ENCODE peak calls at places on chromosomes 6 and 20, in five cellular contexts. R is heart right ventricle, O is Karpas-422, I is IMR-90, E is left lung. A is an unnamed sample.

GRCh38 chr6:138815221-138815620 is 19.3 kb downstream of the ECT2L start:
- DNase-seq in R (no peak), E (no peak), I (no peak), O (no peak), A (no peak)

GRCh38 chr20:44091026-44091425 is 96.0 kb downstream of the JPH2 start:
- DNase-seq in E (no peak), O (no peak), I (no peak), R (no peak), A (peak; percentile 27)

GRCh38 chr6:53179961-53180651 is 31.5 kb upstream of the GCM1 start:
- DNase-seq in O (no peak), E (no peak), R (peak; percentile 53), I (peak; percentile 33), A (no peak)

GRCh38 chr6:105835373-105835772 is 250.8 kb upstream of the PRDM1 start:
- DNase-seq in R (no peak), E (no peak), O (peak; percentile 70), I (peak; percentile 48), A (no peak)

GRCh38 chr6:134026597-134026996 is 25.8 kb downstream of the SLC2A12 start:
- DNase-seq in I (peak; percentile 75), R (no peak), E (no peak), O (no peak), A (no peak)

GRCh38 chr6:53829698-53830221 is 35.0 kb downstream of the LRRC1 start:
- DNase-seq in I (no peak), E (no peak), O (no peak), R (no peak), A (no peak)

GRCh38 chr6:136466789-136467585 is 83.2 kb downstream of the MAP7 start:
- DNase-seq in E (no peak), R (no peak), O (no peak), I (no peak), A (no peak)

GRCh38 chr6:111651185-111652034 is 45.7 kb upstream of the TRAF3IP2 start:
- DNase-seq in R (no peak), I (peak; percentile 11), E (no peak), O (no peak), A (no peak)

GRCh38 chr6:151213352-151213751 is 26.4 kb upstream of the AKAP12 start:
- DNase-seq in O (no peak), R (no peak), I (no peak), E (no peak), A (no peak)

GRCh38 chr6:70563540-70563939 is 3.2 kb upstream of the SDHAF4 start:
- DNase-seq in O (no peak), R (no peak), I (peak; percentile 24), E (no peak), A (no peak)

GRCh38 chr6:113672691-113673149 is 184.4 kb upstream of the MARCKS start:
- DNase-seq in E (peak; percentile 50), O (no peak), I (peak; percentile 37), R (peak; percentile 31), A (no peak)

GRCh38 chr6:27286141-27286540 is 25.9 kb downstream of the POM121L2 start:
- DNase-seq in R (no peak), O (no peak), I (no peak), E (no peak), A (no peak)

GRCh38 chr20:47476452-47476851 is 25.2 kb upstream of the NCOA3 start:
- DNase-seq in E (no peak), R (no peak), O (no peak), I (no peak), A (no peak)

GRCh38 chr20:11995750-11996567 is 78.3 kb downstream of the BTBD3 start:
- DNase-seq in E (no peak), R (peak; percentile 6), I (peak; percentile 1), O (no peak), A (no peak)

GRCh38 chr6:40588480-40588879 is 1.3 kb upstream of the LRFN2 start:
- DNase-seq in O (no peak), R (no peak), I (no peak), E (no peak), A (no peak)

GRCh38 chr20:8876381-8876780 is 192.5 kb upstream of the PLCB4 start:
- DNase-seq in O (no peak), E (no peak), R (no peak), I (no peak), A (no peak)

GRCh38 chr20:11271319-11271718 is 597.5 kb upstream of the JAG1 start:
- DNase-seq in R (no peak), O (no peak), E (peak; percentile 41), I (no peak), A (no peak)

GRCh38 chr6:19325335-19325789 is 511.8 kb upstream of the ID4 start:
- DNase-seq in R (no peak), E (no peak), O (no peak), I (no peak), A (no peak)

GRCh38 chr6:22709804-22710203 is 140.4 kb downstream of the HDGFL1 start:
- DNase-seq in O (no peak), R (no peak), I (peak; percentile 50), E (no peak), A (no peak)

GRCh38 chr6:73704260-73704659 is 8.3 kb downstream of the CD109 start:
- DNase-seq in E (no peak), R (no peak), O (no peak), I (peak; percentile 99), A (no peak)

GRCh38 chr20:58261660-58262059 is 33.2 kb upstream of the ANKRD60 start:
- DNase-seq in I (no peak), O (no peak), E (no peak), R (no peak), A (no peak)

GRCh38 chr20:25245461-25245860 is 2.4 kb upstream of the PYGB start:
- DNase-seq in I (no peak), E (no peak), R (no peak), O (no peak), A (peak; percentile 47)

GRCh38 chr20:39326050-39326449 is 363.9 kb downstream of the DHX35 start:
- DNase-seq in O (no peak), R (no peak), I (no peak), E (no peak), A (no peak)

GRCh38 chr20:63224272-63225081 is 8.5 kb upstream of the YTHDF1 start:
- DNase-seq in O (no peak), R (peak; percentile 31), E (no peak), I (peak; percentile 44), A (no peak)

GRCh38 chr6:48869595-48869994 is 593.5 kb downstream of the MMUT start:
- DNase-seq in E (no peak), I (no peak), O (no peak), R (no peak), A (no peak)

GRCh38 chr6:8434727-8435092 is 635 bp downstream of the SLC35B3 start:
- DNase-seq in I (no peak), O (no peak), E (no peak), R (no peak), A (no peak)

GRCh38 chr6:108164815-108165706 is 761 bp upstream of the NR2E1 start:
- DNase-seq in R (no peak), E (peak; percentile 70), O (no peak), I (no peak), A (no peak)

GRCh38 chr6:73285674-73286283 is 22.8 kb upstream of the KHDC1 start:
- DNase-seq in R (no peak), O (peak; percentile 48), I (peak; percentile 76), E (no peak), A (no peak)

GRCh38 chr6:3458706-3459421 is 2.0 kb upstream of the SLC22A23 start:
- DNase-seq in R (no peak), O (no peak), I (no peak), E (no peak), A (no peak)

GRCh38 chr6:166402582-166403277 is 20.0 kb upstream of the MPC1 start:
- DNase-seq in E (no peak), I (peak; percentile 16), O (no peak), R (no peak), A (no peak)

GRCh38 chr6:166405416-166405815 is 22.7 kb upstream of the MPC1 start:
- DNase-seq in O (no peak), I (no peak), E (no peak), R (no peak), A (no peak)

GRCh38 chr6:166408936-166409755 is 26.4 kb upstream of the MPC1 start:
- DNase-seq in O (no peak), R (no peak), I (no peak), E (no peak), A (no peak)

GRCh38 chr6:166410426-166410935 is 27.7 kb upstream of the MPC1 start:
- DNase-seq in R (no peak), O (no peak), I (no peak), E (no peak), A (no peak)

GRCh38 chr6:166406197-166406596 is 23.5 kb upstream of the MPC1 start:
- DNase-seq in E (no peak), R (no peak), O (no peak), I (no peak), A (no peak)
- H3K36me3 ChIP-seq in E (no peaks in the 10 kb centered on the region), R (peaks cover under 1% of the 10 kb centered on the region), O (no peaks in the 10 kb centered on the region), I (peaks cover 9% of the 10 kb centered on the region), A (no peaks in the 10 kb centered on the region)

DNA sequence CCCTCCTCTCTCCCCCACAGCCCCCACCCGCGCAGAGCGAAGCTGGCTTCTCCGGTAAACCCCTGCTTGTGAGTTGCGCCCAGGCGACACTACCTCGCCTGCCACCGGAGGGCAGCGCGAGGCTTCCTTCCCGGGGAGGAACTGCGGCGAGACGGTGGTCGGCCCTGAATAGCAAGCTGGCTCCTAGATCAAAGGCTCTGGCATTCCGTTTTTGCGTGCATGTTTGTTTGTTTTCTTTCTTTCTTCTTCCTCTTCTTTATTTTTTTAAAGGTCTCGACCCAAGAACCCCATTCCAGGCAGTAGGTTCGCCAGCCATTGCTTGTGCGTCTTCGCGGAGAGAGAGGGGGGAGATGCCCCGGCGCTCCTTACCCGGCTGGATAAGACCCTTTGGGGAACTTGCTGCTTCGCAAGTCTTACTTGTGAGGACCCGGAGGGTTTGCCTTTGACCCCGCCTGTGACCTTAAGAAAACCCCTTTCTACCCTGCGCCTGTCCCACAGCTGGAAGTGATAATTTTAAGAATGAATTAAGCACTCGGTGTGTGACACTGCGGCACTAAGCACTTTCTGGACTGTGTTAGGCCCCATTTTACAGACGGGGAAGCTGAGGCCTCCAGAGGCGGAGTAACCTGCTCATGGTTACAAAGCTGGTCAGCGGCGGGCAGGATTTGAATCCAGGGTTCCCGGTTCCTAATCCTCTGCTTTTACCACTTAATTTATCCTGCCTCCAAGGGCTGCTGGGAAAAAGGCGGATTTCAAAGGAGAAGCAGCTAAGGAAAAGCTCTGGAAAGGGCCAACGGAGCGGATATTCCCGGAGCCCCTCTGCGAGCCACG is 92.6 kb upstream of the SIRPA start:
- DNase-seq in E (peak; percentile 94), O (peak; percentile 83), I (peak; percentile 76), R (peak; percentile 69), A (no peak)
- H3K4me1 ChIP-seq in E (peaks cover 58% of the 10 kb centered on the region), O (peaks cover 28% of the 10 kb centered on the region), I (peaks cover 5% of the 10 kb centered on the region), R (peaks cover 39% of the 10 kb centered on the region), A (peaks cover 4% of the 10 kb centered on the region)

GRCh38 chr20:36473164-36473563 is 68.2 kb upstream of the MYL9 start:
- DNase-seq in E (no peak), I (no peak), O (no peak), R (no peak), A (no peak)
- H3K4me3 ChIP-seq in E (no peak overlapping the region), I (no peak overlapping the region), O (no peak overlapping the region), R (no peak overlapping the region), A (peak overlapping the region; percentile 52)

GRCh38 chr20:13756551-13756950 is 28.2 kb downstream of the ESF1 start:
- DNase-seq in E (no peak), O (no peak), I (no peak), R (no peak), A (no peak)
- H3K36me3 ChIP-seq in E (no peaks in the 10 kb centered on the region), O (peaks cover 55% of the 10 kb centered on the region), I (peaks cover 6% of the 10 kb centered on the region), R (peaks cover 53% of the 10 kb centered on the region), A (peaks cover 22% of the 10 kb centered on the region)